ENCODE peak calls at places on chromosomes 6 and 20, in five cellular contexts. I, T, A, D and L are unnamed samples.

GRCh38 chr6:157773248-157773773 is 49.7 kb upstream of the SNX9 start:
- DNase-seq in I (no peak), T (no peak), A (no peak), D (no peak), L (no peak)

GRCh38 chr20:14568225-14568624 is 230.8 kb upstream of the FLRT3 start:
- DNase-seq in I (no peak), T (no peak), A (no peak), D (no peak), L (no peak)

GRCh38 chr6:12039540-12040459 is 27.7 kb downstream of the HIVEP1 start:
- DNase-seq in I (no peak), T (no peak), A (no peak), D (no peak), L (no peak)

GRCh38 chr6:122652431-122652830 is 42.2 kb downstream of the PKIB start:
- DNase-seq in I (no peak), T (no peak), A (peak), D (no peak), L (no peak)

GRCh38 chr6:104768906-104769305 is 90.8 kb downstream of the HACE1 start:
- DNase-seq in I (no peak), T (no peak), A (no peak), D (no peak), L (no peak)

GRCh38 chr20:9839626-9840025 is 750 bp upstream of the PAK5 start:
- DNase-seq in I (no peak), T (no peak), A (no peak), D (no peak), L (no peak)

GRCh38 chr6:50824505-50824904 is 5.8 kb downstream of the TFAP2B start:
- DNase-seq in I (no peak), T (no peak), A (no peak), D (no peak), L (no peak)

GRCh38 chr6:165574770-165575549 is 88.1 kb downstream of the PDE10A start:
- DNase-seq in I (peak), T (no peak), A (no peak), D (no peak), L (no peak)

GRCh38 chr6:160523223-160523622 is 140.9 kb downstream of the LPA start:
- DNase-seq in I (no peak), T (no peak), A (no peak), D (no peak), L (no peak)

GRCh38 chr6:10401632-10402223 is 13.1 kb downstream of the TFAP2A start:
- DNase-seq in I (no peak), T (no peak), A (no peak), D (no peak), L (no peak)

GRCh38 chr20:3763691-3764601 is 3.6 kb downstream of the ADISSP start:
- DNase-seq in I (no peak), T (no peak), A (no peak), D (no peak), L (no peak)

GRCh38 chr6:47288245-47289090 is 21.2 kb downstream of the TNFRSF21 start:
- DNase-seq in I (no peak), T (no peak), A (peak), D (no peak), L (no peak)

GRCh38 chr6:170129691-170130171 is 161.1 kb downstream of the DLL1 start:
- DNase-seq in I (peak), T (no peak), A (peak), D (peak), L (no peak)

GRCh38 chr6:158066161-158066781 is 84.6 kb downstream of the SYNJ2 start:
- DNase-seq in I (no peak), T (no peak), A (peak), D (no peak), L (no peak)

GRCh38 chr20:10218536-10219451 is at the start of gene SNAP25:
- DNase-seq in I (peak), T (no peak), A (peak), D (peak), L (no peak)

GRCh38 chr20:32358632-32358882 is 426 bp downstream of the ASXL1 start:
- DNase-seq in I (no peak), T (no peak), A (no peak), D (no peak), L (no peak)

GRCh38 chr6:158460602-158461092 is 99.2 kb upstream of the TMEM181 start:
- DNase-seq in I (peak), T (no peak), A (no peak), D (no peak), L (no peak)